ENCODE peak calls at places on chromosomes 6 and 20, in seven cellular contexts. C, X, T, P, L, B and W are unnamed samples.

GRCh38 chr6:158972241-158973233 is 27.5 kb downstream of the RSPH3 start:
- DNase-seq in L (no peak), X (no peak), C (no peak), B (peak), P (no peak), T (peak), W (peak)

GRCh38 chr6:1894954-1895353 is 285.2 kb downstream of the FOXC1 start:
- DNase-seq in X (no peak), C (no peak), T (no peak), L (no peak), B (no peak), P (no peak), W (no peak)

GRCh38 chr20:24968278-24968677 is 19.2 kb downstream of the CST7 start:
- DNase-seq in P (no peak), B (no peak), T (no peak), C (no peak), L (no peak), X (no peak), W (no peak)

GRCh38 chr20:59518881-59519706 is 85.2 kb upstream of the PHACTR3 start:
- DNase-seq in B (peak), T (peak), P (peak), X (no peak), C (no peak), L (peak), W (peak)

GRCh38 chr6:15326072-15326614 is 80.3 kb downstream of the JARID2 start:
- DNase-seq in X (no peak), L (no peak), T (no peak), C (no peak), P (no peak), B (no peak), W (no peak)

GRCh38 chr20:64232794-64233193 is 22.8 kb upstream of the PCMTD2 start:
- DNase-seq in C (no peak), T (peak), P (no peak), B (no peak), X (no peak), L (no peak), W (no peak)

GRCh38 chr20:61285691-61286090 is 33.6 kb downstream of the CDH4 start:
- DNase-seq in C (no peak), X (no peak), P (no peak), T (no peak), L (no peak), B (no peak), W (no peak)

GRCh38 chr6:4225207-4225872 is 90.0 kb upstream of the ECI2 start:
- DNase-seq in T (no peak), B (no peak), X (no peak), L (no peak), C (no peak), P (no peak), W (no peak)